ENCODE peak calls at places on chromosomes 4 and X, in four cellular contexts. One of them, this sample, is unnamed.

GRCh38 chr4:4333265-4333706 is 43.2 kb downstream of the ZBTB49 start:
- DNase-seq in adipocyte: peak; percentile 85
- DNase-seq in brain microvascular endothelial cell: peak; percentile 75
- DNase-seq in lower lobe of right lung: peak; percentile 57
- DNase-seq in this sample: peak; percentile 35

GRCh38 chr4:107153228-107153627 is 117.1 kb upstream of the DKK2 start:
- DNase-seq in adipocyte: no peak
- DNase-seq in brain microvascular endothelial cell: no peak
- DNase-seq in lower lobe of right lung: peak; percentile 30
- DNase-seq in this sample: peak; percentile 80

GRCh38 chr4:128191115-128191897 is 96.3 kb downstream of the PGRMC2 start:
- DNase-seq in adipocyte: peak; percentile 90
- DNase-seq in brain microvascular endothelial cell: peak; percentile 69
- DNase-seq in lower lobe of right lung: peak; percentile 55
- DNase-seq in this sample: peak; percentile 79

GRCh38 chr4:82467442-82467841 is 37.1 kb downstream of the ENOPH1 start:
- DNase-seq in adipocyte: no peak
- DNase-seq in brain microvascular endothelial cell: no peak
- DNase-seq in lower lobe of right lung: no peak
- DNase-seq in this sample: peak; percentile 12

GRCh38 chr4:82136161-82136801 is 237.5 kb downstream of the HNRNPD start:
- DNase-seq in adipocyte: no peak
- DNase-seq in brain microvascular endothelial cell: no peak
- DNase-seq in lower lobe of right lung: no peak
- DNase-seq in this sample: no peak

GRCh38 chr4:40180356-40180755 is 16.5 kb upstream of the RHOH start:
- DNase-seq in adipocyte: peak; percentile 67
- DNase-seq in brain microvascular endothelial cell: peak; percentile 31
- DNase-seq in lower lobe of right lung: no peak
- DNase-seq in this sample: peak; percentile 88

GRCh38 chr4:143097751-143098150 is 87.0 kb upstream of the USP38 start:
- DNase-seq in adipocyte: no peak
- DNase-seq in brain microvascular endothelial cell: no peak
- DNase-seq in lower lobe of right lung: no peak
- DNase-seq in this sample: no peak

GRCh38 chrX:19682712-19683331 is 167.5 kb upstream of the MAP3K15 start:
- DNase-seq in adipocyte: peak; percentile 88
- DNase-seq in brain microvascular endothelial cell: peak; percentile 96
- DNase-seq in lower lobe of right lung: peak; percentile 64
- DNase-seq in this sample: peak; percentile 67

GRCh38 chrX:74343327-74343969 is 39.5 kb downstream of the ZCCHC13 start:
- DNase-seq in adipocyte: no peak
- DNase-seq in brain microvascular endothelial cell: no peak
- DNase-seq in lower lobe of right lung: no peak
- DNase-seq in this sample: no peak

GRCh38 chr4:15756361-15756861 is 21.7 kb upstream of the CD38 start:
- DNase-seq in adipocyte: no peak
- DNase-seq in brain microvascular endothelial cell: peak; percentile 81
- DNase-seq in lower lobe of right lung: no peak
- DNase-seq in this sample: no peak

GRCh38 chr4:101345271-101345595 is 2.1 kb downstream of the PPP3CA start:
- DNase-seq in adipocyte: peak; percentile 73
- DNase-seq in brain microvascular endothelial cell: peak; percentile 10
- DNase-seq in lower lobe of right lung: no peak
- DNase-seq in this sample: peak; percentile 50

GRCh38 chr4:17494258-17494657 is 17.6 kb downstream of the QDPR start:
- DNase-seq in adipocyte: peak; percentile 42
- DNase-seq in brain microvascular endothelial cell: peak; percentile 87
- DNase-seq in lower lobe of right lung: no peak
- DNase-seq in this sample: peak; percentile 52

GRCh38 chrX:30941898-30942297 is 52.8 kb upstream of the TAB3 start:
- DNase-seq in adipocyte: no peak
- DNase-seq in brain microvascular endothelial cell: no peak
- DNase-seq in lower lobe of right lung: no peak
- DNase-seq in this sample: no peak

DNA sequence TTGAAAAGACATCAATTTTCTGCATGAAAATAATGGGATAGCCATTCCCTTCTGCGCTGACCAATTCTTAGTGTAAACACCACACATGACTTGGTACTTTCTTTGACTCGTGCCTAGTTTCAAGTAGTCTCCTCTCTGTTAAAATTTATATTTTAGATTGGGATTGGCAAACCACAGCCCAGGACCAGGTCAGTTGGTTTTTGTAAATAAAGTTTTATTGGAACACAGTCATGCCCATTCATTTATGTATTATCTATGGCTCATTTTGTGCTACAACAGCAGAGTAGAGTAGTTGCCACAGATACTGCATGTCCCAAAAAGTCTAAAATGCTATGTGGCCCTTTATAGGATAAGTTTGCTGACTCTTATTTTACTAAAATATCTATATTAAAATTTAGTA is 46.7 kb downstream of the BMX start:
- DNase-seq in adipocyte: no peak
- DNase-seq in brain microvascular endothelial cell: no peak
- DNase-seq in lower lobe of right lung: no peak
- DNase-seq in this sample: no peak
- H3K27me3 ChIP-seq in adipocyte: peaks cover 17% of the 10 kb centered on the region
- H3K27me3 ChIP-seq in brain microvascular endothelial cell: no peaks in the 10 kb centered on the region
- H3K27me3 ChIP-seq in lower lobe of right lung: no peaks in the 10 kb centered on the region
- H3K27me3 ChIP-seq in this sample: peaks cover 31% of the 10 kb centered on the region

GRCh38 chrX:78168065-78168464 is 28.6 kb upstream of the TAF9B start:
- DNase-seq in adipocyte: no peak
- DNase-seq in brain microvascular endothelial cell: no peak
- DNase-seq in lower lobe of right lung: no peak
- DNase-seq in this sample: no peak
- H3K27me3 ChIP-seq in adipocyte: no peaks in the 10 kb centered on the region
- H3K27me3 ChIP-seq in brain microvascular endothelial cell: no peaks in the 10 kb centered on the region
- H3K27me3 ChIP-seq in lower lobe of right lung: no peaks in the 10 kb centered on the region
- H3K27me3 ChIP-seq in this sample: no peaks in the 10 kb centered on the region

GRCh38 chr4:98691588-98691987 is 33.2 kb upstream of the TSPAN5 start:
- DNase-seq in adipocyte: no peak
- DNase-seq in brain microvascular endothelial cell: no peak
- DNase-seq in lower lobe of right lung: no peak
- DNase-seq in this sample: no peak
- H3K27me3 ChIP-seq in adipocyte: no peaks in the 10 kb centered on the region
- H3K27me3 ChIP-seq in brain microvascular endothelial cell: no peaks in the 10 kb centered on the region
- H3K27me3 ChIP-seq in lower lobe of right lung: no peaks in the 10 kb centered on the region
- H3K27me3 ChIP-seq in this sample: no peaks in the 10 kb centered on the region

DNA sequence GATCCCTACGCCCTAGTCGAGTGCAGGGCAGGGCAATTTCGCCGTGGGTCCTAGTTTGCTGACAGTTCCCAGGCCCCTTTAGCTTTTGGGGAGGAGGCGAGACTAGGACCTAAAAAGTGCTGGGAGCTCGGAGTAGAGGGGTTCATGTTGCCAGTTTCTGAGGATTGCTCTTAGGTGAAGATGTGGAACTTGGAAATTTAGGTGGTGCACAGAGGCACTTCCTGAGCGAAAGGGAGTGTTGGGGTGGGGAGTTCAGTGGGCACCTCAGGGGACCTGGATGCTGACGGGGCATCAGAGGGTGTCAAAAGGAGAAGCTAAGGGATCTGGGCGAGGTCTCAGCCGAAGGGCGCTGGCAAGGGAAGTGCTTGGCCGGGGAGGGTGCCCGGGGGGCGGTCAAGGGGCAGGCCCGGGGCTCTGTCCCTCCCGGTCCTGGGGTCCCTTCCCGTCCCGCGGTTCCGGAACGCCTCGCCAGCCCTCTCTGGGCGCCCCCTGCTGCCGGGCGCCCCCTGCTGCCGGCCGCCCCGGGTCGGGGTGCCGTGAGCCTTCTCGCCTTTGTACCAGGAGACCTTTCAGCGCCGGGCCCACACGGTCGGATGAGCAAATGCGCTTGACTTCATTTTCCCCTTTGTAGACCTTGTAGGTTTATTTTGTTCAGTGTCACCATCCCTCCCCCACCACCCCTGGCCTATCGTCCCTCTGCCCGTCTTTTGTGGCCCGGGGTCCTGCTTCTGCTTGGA is 3.0 kb upstream of the PHOX2B start:
- DNase-seq in adipocyte: no peak
- DNase-seq in brain microvascular endothelial cell: no peak
- DNase-seq in lower lobe of right lung: no peak
- DNase-seq in this sample: no peak
- H3K27me3 ChIP-seq in adipocyte: peaks cover 91% of the 10 kb centered on the region
- H3K27me3 ChIP-seq in brain microvascular endothelial cell: peaks cover 74% of the 10 kb centered on the region
- H3K27me3 ChIP-seq in lower lobe of right lung: peaks cover 92% of the 10 kb centered on the region
- H3K27me3 ChIP-seq in this sample: peaks cover 95% of the 10 kb centered on the region

GRCh38 chr4:53781614-53782467 is 190.6 kb upstream of the LNX1 start:
- DNase-seq in adipocyte: no peak
- DNase-seq in brain microvascular endothelial cell: peak; percentile 47
- DNase-seq in lower lobe of right lung: no peak
- DNase-seq in this sample: no peak
- H3K27me3 ChIP-seq in adipocyte: no peaks in the 10 kb centered on the region
- H3K27me3 ChIP-seq in brain microvascular endothelial cell: no peaks in the 10 kb centered on the region
- H3K27me3 ChIP-seq in lower lobe of right lung: no peaks in the 10 kb centered on the region
- H3K27me3 ChIP-seq in this sample: no peaks in the 10 kb centered on the region

DNA sequence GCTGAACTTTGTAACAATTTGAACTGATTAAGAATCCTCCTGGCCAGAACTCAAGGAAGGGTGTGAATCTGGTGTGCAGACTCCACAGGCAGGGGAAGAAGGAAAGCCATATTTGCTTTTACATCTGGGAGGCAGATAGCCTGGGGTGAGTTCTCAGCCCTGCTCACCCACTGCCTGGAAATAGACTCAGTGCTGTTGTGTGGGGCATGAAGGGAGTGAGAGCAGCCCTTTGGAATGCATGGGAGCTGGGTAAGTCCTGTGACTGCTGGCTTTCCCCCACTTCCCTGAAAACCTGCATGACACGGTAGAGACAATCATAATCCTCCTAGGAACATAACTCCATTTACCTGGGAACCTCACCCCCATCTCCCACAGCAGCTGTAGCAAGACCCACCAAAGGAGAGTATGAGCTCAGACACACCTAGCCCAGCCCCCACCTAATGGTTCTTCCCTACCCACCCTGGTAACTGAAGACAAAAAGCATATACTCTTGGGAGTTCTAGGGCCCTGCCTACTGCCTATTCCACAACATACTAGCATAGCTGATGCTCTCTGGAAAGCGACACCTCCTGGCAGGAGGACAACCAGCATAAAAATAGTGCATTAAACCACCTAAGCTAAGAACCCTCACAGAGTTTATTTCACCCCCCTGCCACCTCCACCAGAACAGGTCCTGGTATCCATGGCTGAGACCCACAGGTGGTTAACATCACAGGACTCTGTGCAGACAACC is 59.3 kb upstream of the UBQLN2 start:
- DNase-seq in adipocyte: peak; percentile 0
- DNase-seq in brain microvascular endothelial cell: no peak
- DNase-seq in lower lobe of right lung: no peak
- DNase-seq in this sample: no peak
- H3K27me3 ChIP-seq in adipocyte: no peaks in the 10 kb centered on the region
- H3K27me3 ChIP-seq in brain microvascular endothelial cell: no peaks in the 10 kb centered on the region
- H3K27me3 ChIP-seq in lower lobe of right lung: no peaks in the 10 kb centered on the region
- H3K27me3 ChIP-seq in this sample: no peaks in the 10 kb centered on the region

DNA sequence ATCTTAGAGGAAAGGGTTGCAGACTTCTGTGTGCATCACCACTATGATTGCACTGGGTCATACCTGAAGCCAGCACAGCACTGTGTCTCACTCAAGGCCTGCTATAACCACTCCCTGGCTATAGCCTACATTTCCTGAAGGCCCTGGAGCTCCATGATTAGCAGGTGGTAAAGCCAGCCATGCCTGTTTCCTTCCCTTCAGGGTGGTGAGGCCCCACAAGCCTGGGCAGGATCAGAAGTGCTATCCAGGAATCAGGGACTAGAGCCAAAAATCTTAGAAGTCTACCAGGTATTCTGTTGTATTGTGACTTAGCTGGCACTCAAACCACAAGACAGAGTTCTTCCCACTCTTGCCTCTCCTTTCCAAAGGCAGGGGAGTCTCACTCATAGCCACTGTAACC is 734.6 kb downstream of the GLUD2 start:
- DNase-seq in adipocyte: no peak
- DNase-seq in brain microvascular endothelial cell: no peak
- DNase-seq in lower lobe of right lung: no peak
- DNase-seq in this sample: no peak
- H3K27me3 ChIP-seq in adipocyte: no peaks in the 10 kb centered on the region
- H3K27me3 ChIP-seq in brain microvascular endothelial cell: no peaks in the 10 kb centered on the region
- H3K27me3 ChIP-seq in lower lobe of right lung: no peaks in the 10 kb centered on the region
- H3K27me3 ChIP-seq in this sample: no peaks in the 10 kb centered on the region

DNA sequence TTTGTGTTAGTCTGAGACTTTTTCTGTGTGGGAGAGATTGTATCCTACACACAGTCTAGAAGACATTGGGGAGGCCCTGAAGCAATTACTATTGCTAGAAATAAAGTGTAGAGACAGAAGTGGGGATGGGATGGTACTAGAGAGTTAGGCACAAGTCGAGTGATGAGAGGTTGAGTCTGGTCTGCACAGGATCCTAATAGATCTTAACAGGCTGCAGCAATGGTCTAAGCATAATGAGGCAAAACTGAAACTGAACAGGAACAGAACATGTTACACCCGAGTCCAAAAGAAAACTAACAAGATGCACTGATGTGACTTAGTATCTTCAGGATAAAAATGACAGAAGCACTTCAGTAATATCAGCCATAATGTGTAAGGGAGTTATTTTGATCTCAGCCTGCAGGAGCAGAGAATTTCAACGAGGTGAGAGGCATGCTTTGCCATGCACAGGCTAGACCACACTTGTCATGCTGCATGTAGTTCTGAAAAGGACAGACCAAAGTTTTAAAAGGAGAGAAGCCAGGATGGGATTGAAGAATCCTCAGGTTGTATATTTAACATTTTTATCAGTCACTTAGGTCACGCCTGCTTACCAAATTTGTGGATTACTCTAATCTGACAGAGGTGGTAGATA is 205.8 kb upstream of the BOD1L1 start:
- DNase-seq in adipocyte: no peak
- DNase-seq in brain microvascular endothelial cell: no peak
- DNase-seq in lower lobe of right lung: no peak
- DNase-seq in this sample: no peak
- H3K27me3 ChIP-seq in adipocyte: no peaks in the 10 kb centered on the region
- H3K27me3 ChIP-seq in brain microvascular endothelial cell: no peaks in the 10 kb centered on the region
- H3K27me3 ChIP-seq in lower lobe of right lung: no peaks in the 10 kb centered on the region
- H3K27me3 ChIP-seq in this sample: no peaks in the 10 kb centered on the region

This sample was measured in A673.